ENCODE peak calls at places on chromosomes 7 and 10, in four cellular contexts. R is immature natural killer cell; C is activated CD4-positive, alpha-beta T cell treated with anti-CD3 and anti-CD28 coated beads for 24 hours; U is fibroblast of gingiva. W is an unnamed sample.

GRCh38 chr10:131500181-131500580 is 188.7 kb upstream of the TCERG1L start:
- DNase-seq in R (no peak), C (no peak), U (no peak), W (no peak)

GRCh38 chr10:99329891-99330674 is 927 bp downstream of the CNNM1 start:
- DNase-seq in C (no peak), R (no peak), U (no peak), W (no peak)

GRCh38 chr7:150977382-150978135 is 562 bp downstream of the KCNH2 start:
- DNase-seq in R (no peak), C (no peak), U (no peak), W (no peak)

GRCh38 chr10:4069491-4069890 is 284.5 kb upstream of the KLF6 start:
- DNase-seq in C (no peak), U (peak), R (no peak), W (no peak)

GRCh38 chr10:119658274-119658673 is 7.1 kb downstream of the BAG3 start:
- DNase-seq in U (peak), R (no peak), C (no peak), W (no peak)

GRCh38 chr7:104862719-104863118 is 151.3 kb upstream of the KMT2E start:
- DNase-seq in C (no peak), U (no peak), R (no peak), W (no peak)

GRCh38 chr7:12066004-12066403 is 145.1 kb upstream of the TMEM106B start:
- DNase-seq in C (no peak), U (no peak), R (no peak), W (no peak)

GRCh38 chr7:35802649-35803048 is 1.8 kb downstream of the SEPTIN7 start:
- DNase-seq in U (no peak), R (no peak), C (peak), W (peak)

GRCh38 chr7:100100420-100101015 is 679 bp downstream of the MCM7 start:
- DNase-seq in R (peak), U (peak), C (peak), W (peak)

GRCh38 chr7:100683659-100684533 is 10.2 kb downstream of the GIGYF1 start:
- DNase-seq in U (no peak), R (no peak), C (no peak), W (no peak)

GRCh38 chr7:29609162-29610030 is 45.8 kb downstream of the PRR15 start:
- DNase-seq in R (no peak), C (no peak), U (peak), W (no peak)

GRCh38 chr10:62498271-62498670 is 124.1 kb downstream of the ZNF365 start:
- DNase-seq in R (no peak), C (no peak), U (no peak), W (no peak)

GRCh38 chr10:83886871-83887270 is 252.4 kb upstream of the GHITM start:
- DNase-seq in R (no peak), C (no peak), U (no peak), W (no peak)

GRCh38 chr7:375491-375821 is 85.5 kb downstream of the FOXL3 start:
- DNase-seq in R (no peak), U (no peak), C (no peak), W (no peak)

GRCh38 chr10:50809596-50809995 is 69.9 kb downstream of the ASAH2B start:
- DNase-seq in C (no peak), U (peak), R (no peak), W (no peak)

GRCh38 chr10:80168679-80169380 is 36.3 kb downstream of the PLAC9 start:
- DNase-seq in U (no peak), C (no peak), R (no peak), W (no peak)

GRCh38 chr10:12324530-12324929 is 24.8 kb upstream of the CAMK1D start:
- DNase-seq in U (no peak), C (no peak), R (no peak), W (no peak)

GRCh38 chr7:128672927-128673517 is 930 bp downstream of the GARIN1A start:
- DNase-seq in U (peak), C (no peak), R (no peak), W (no peak)

GRCh38 chr10:102352066-102352715 is 43.3 kb upstream of the NFKB2 start:
- DNase-seq in U (peak), R (peak), C (peak), W (peak)

GRCh38 chr10:66747451-66747850 is 178.4 kb upstream of the LRRTM3 start:
- DNase-seq in C (no peak), U (no peak), R (no peak), W (no peak)

W was measured in naive B cell.